ENCODE peak calls at places on chromosome 13, in four cellular contexts. Z is NCI-H446, H is NCI-H1694, B is RWPE1. E is an unnamed sample.

GRCh38 chr13:48194392-48194754 is 38.6 kb upstream of the ITM2B start:
- DNase-seq in H (no peak), B (no peak), Z (no peak), E (no peak)

GRCh38 chr13:94173312-94173854 is 306.1 kb downstream of the DCT start:
- DNase-seq in B (no peak), Z (no peak), H (no peak), E (no peak)

GRCh38 chr13:33099860-33100259 is 83.6 kb downstream of the KL start:
- DNase-seq in Z (no peak), B (no peak), H (no peak), E (no peak)

GRCh38 chr13:104984296-104984818 is 1551.1 kb downstream of the EFNB2 start:
- DNase-seq in B (no peak), Z (peak), H (peak), E (no peak)

GRCh38 chr13:39540929-39541605 is 61.9 kb downstream of the LHFPL6 start:
- DNase-seq in Z (no peak), B (no peak), H (no peak), E (no peak)

GRCh38 chr13:45769072-45769471 is 67.0 kb downstream of the CBY2 start:
- DNase-seq in H (no peak), Z (no peak), B (no peak), E (no peak)

GRCh38 chr13:45941261-45941660 is 89.7 kb upstream of the SIAH3 start:
- DNase-seq in B (no peak), Z (peak), H (no peak), E (no peak)

GRCh38 chr13:97298816-97299215 is 76.7 kb downstream of the MBNL2 start:
- DNase-seq in B (no peak), H (no peak), Z (no peak), E (no peak)